ENCODE peak calls at places on chromosomes 2 and 18, in eight cellular contexts. S is psoas muscle; Z is CD4-positive, alpha-beta T cell; G is nephron progenitor cell; J is neural crest cell; E is lower lobe of right lung; R is thyroid gland; F is astrocyte of the cerebellum. H is an unnamed sample.

GRCh38 chr2:38722271-38723115 is 28.7 kb downstream of the SRSF7 start:
- DNase-seq in S (no peak), Z (no peak), G (no peak), J (no peak), E (no peak), R (no peak), F (no peak), H (no peak)

GRCh38 chr18:6624729-6625308 is 104.7 kb upstream of the ARHGAP28 start:
- DNase-seq in S (no peak), Z (no peak), G (no peak), J (no peak), E (no peak), R (no peak), F (peak; percentile 60), H (no peak)

GRCh38 chr2:160062283-160063005 is at the start of gene PLA2R1:
- DNase-seq in S (peak; percentile 75), Z (no peak), G (peak; percentile 78), J (peak; percentile 21), E (peak; percentile 57), R (peak; percentile 76), F (no peak), H (no peak)

GRCh38 chr18:44968336-44968735 is 287.6 kb downstream of the SETBP1 start:
- DNase-seq in S (no peak), Z (no peak), G (no peak), J (no peak), E (no peak), R (peak; percentile 15), F (no peak), H (no peak)

GRCh38 chr2:34093790-34094189 is 494.7 kb upstream of the FAM98A start:
- DNase-seq in S (no peak), Z (no peak), G (no peak), J (no peak), E (no peak), R (no peak), F (no peak), H (no peak)

GRCh38 chr18:28584726-28585125 is 407.8 kb upstream of the CDH2 start:
- DNase-seq in S (no peak), Z (no peak), G (peak; percentile 30), J (no peak), E (no peak), R (no peak), F (peak; percentile 87), H (no peak)

GRCh38 chr2:203892207-203892606 is 24.6 kb downstream of the CTLA4 start:
- DNase-seq in S (no peak), Z (no peak), G (no peak), J (no peak), E (no peak), R (no peak), F (no peak), H (no peak)

GRCh38 chr2:102436284-102436683 is 13.3 kb downstream of the IL18RAP start:
- DNase-seq in S (no peak), Z (no peak), G (no peak), J (no peak), E (no peak), R (no peak), F (peak; percentile 34), H (no peak)

GRCh38 chr2:220966636-220967035 is 605.5 kb downstream of the EPHA4 start:
- DNase-seq in S (no peak), Z (no peak), G (no peak), J (no peak), E (no peak), R (no peak), F (peak; percentile 88), H (no peak)

GRCh38 chr18:54149078-54149697 is 75.3 kb downstream of the MBD2 start:
- DNase-seq in S (no peak), Z (peak; percentile 40), G (no peak), J (no peak), E (no peak), R (peak; percentile 19), F (peak; percentile 87), H (no peak)

GRCh38 chr18:11985532-11985931 is 4.2 kb downstream of the IMPA2 start:
- DNase-seq in S (peak; percentile 50), Z (no peak), G (no peak), J (no peak), E (no peak), R (no peak), F (no peak), H (no peak)

GRCh38 chr2:173999272-173999671 is 34.1 kb upstream of the SP3 start:
- DNase-seq in S (no peak), Z (no peak), G (no peak), J (no peak), E (no peak), R (peak; percentile 23), F (no peak), H (no peak)

GRCh38 chr2:10035053-10035422 is 8.3 kb upstream of the KLF11 start:
- DNase-seq in S (peak; percentile 25), Z (no peak), G (no peak), J (no peak), E (peak; percentile 44), R (no peak), F (no peak), H (no peak)

GRCh38 chr2:10034333-10035052 is 8.9 kb upstream of the KLF11 start:
- DNase-seq in S (peak; percentile 15), Z (no peak), G (no peak), J (no peak), E (peak; percentile 32), R (no peak), F (no peak), H (no peak)

GRCh38 chr2:10035633-10036032 is 7.7 kb upstream of the KLF11 start:
- DNase-seq in S (no peak), Z (no peak), G (no peak), J (no peak), E (peak; percentile 32), R (no peak), F (no peak), H (no peak)

GRCh38 chr2:10038123-10038522 is 5.2 kb upstream of the KLF11 start:
- DNase-seq in S (peak; percentile 38), Z (no peak), G (no peak), J (no peak), E (peak; percentile 41), R (no peak), F (no peak), H (no peak)

GRCh38 chr2:10036095-10036879 is 7.1 kb upstream of the KLF11 start:
- DNase-seq in S (peak; percentile 93), Z (no peak), G (no peak), J (no peak), E (peak; percentile 73), R (peak; percentile 89), F (peak; percentile 19), H (peak; percentile 60)
- TF ChIP-seq CTCF in S (peak; percentile 48), Z (no peak), G (peak; percentile 26), J (peak; percentile 29), E (peak; percentile 61), R (peak; percentile 59), F (peak; percentile 56), H (peak; percentile 34)

GRCh38 chr2:26184086-26184485 is 11.2 kb downstream of the GAREM2 start:
- DNase-seq in S (no peak), Z (no peak), G (no peak), J (no peak), E (no peak), R (no peak), F (no peak), H (no peak)

GRCh38 chr2:26186371-26186770 is 13.5 kb downstream of the GAREM2 start:
- DNase-seq in S (no peak), Z (no peak), G (no peak), J (no peak), E (no peak), R (no peak), F (no peak), H (no peak)

GRCh38 chr2:26185304-26185928 is 12.5 kb downstream of the GAREM2 start:
- DNase-seq in S (no peak), Z (no peak), G (no peak), J (no peak), E (no peak), R (no peak), F (no peak), H (no peak)

GRCh38 chr2:26185954-26186353 is 13.1 kb downstream of the GAREM2 start:
- DNase-seq in S (no peak), Z (no peak), G (no peak), J (no peak), E (no peak), R (no peak), F (no peak), H (no peak)

GRCh38 chr2:26184555-26185303 is 11.8 kb downstream of the GAREM2 start:
- DNase-seq in S (peak; percentile 94), Z (peak; percentile 88), G (peak; percentile 92), J (peak; percentile 80), E (peak; percentile 92), R (peak; percentile 79), F (no peak), H (peak; percentile 85)
- TF ChIP-seq CTCF in S (peak; percentile 59), Z (peak; percentile 59), G (peak; percentile 32), J (peak; percentile 64), E (peak; percentile 58), R (no peak), F (no peak), H (peak; percentile 61)

GRCh38 chr18:39843546-39843945 is 2111.5 kb upstream of the PIK3C3 start:
- DNase-seq in S (no peak), Z (no peak), G (no peak), J (no peak), E (no peak), R (no peak), F (no peak), H (no peak)

GRCh38 chr18:39840406-39840805 is 2114.6 kb upstream of the PIK3C3 start:
- DNase-seq in S (no peak), Z (no peak), G (no peak), J (no peak), E (no peak), R (no peak), F (peak; percentile 41), H (no peak)

GRCh38 chr18:39842042-39842791 is 2112.8 kb upstream of the PIK3C3 start:
- DNase-seq in S (no peak), Z (no peak), G (no peak), J (no peak), E (no peak), R (no peak), F (no peak), H (no peak)

GRCh38 chr18:39839782-39840181 is 2115.3 kb upstream of the PIK3C3 start:
- DNase-seq in S (no peak), Z (no peak), G (no peak), J (no peak), E (no peak), R (no peak), F (no peak), H (no peak)

GRCh38 chr18:39841133-39842041 is 2113.6 kb upstream of the PIK3C3 start:
- DNase-seq in S (peak; percentile 39), Z (no peak), G (peak; percentile 74), J (peak; percentile 59), E (peak; percentile 51), R (peak; percentile 61), F (peak; percentile 55), H (no peak)
- TF ChIP-seq CTCF in S (no peak), Z (no peak), G (peak; percentile 45), J (peak; percentile 61), E (peak; percentile 35), R (peak; percentile 50), F (peak; percentile 59), H (no peak)

GRCh38 chr2:235347691-235348090 is 146.2 kb upstream of the AGAP1 start:
- DNase-seq in S (no peak), Z (no peak), G (no peak), J (no peak), E (no peak), R (no peak), F (peak; percentile 83), H (no peak)

GRCh38 chr2:235350234-235350633 is 143.6 kb upstream of the AGAP1 start:
- DNase-seq in S (no peak), Z (no peak), G (no peak), J (no peak), E (no peak), R (no peak), F (no peak), H (no peak)

GRCh38 chr2:235357881-235358280 is 136.0 kb upstream of the AGAP1 start:
- DNase-seq in S (no peak), Z (no peak), G (no peak), J (no peak), E (no peak), R (no peak), F (no peak), H (no peak)

GRCh38 chr2:235352541-235352940 is 141.3 kb upstream of the AGAP1 start:
- DNase-seq in S (no peak), Z (no peak), G (no peak), J (no peak), E (no peak), R (no peak), F (no peak), H (no peak)
- TF ChIP-seq CTCF in S (no peak), Z (no peak), G (no peak), J (no peak), E (no peak), R (no peak), F (no peak), H (no peak)